ENCODE peak calls at places on chromosome X, in six cellular contexts. One of them, this sample, is unnamed.

GRCh38 chrX:31333181-31333831 is 261.5 kb upstream of the FTHL17 start:
- DNase-seq in fibroblast of villous mesenchyme: peak
- DNase-seq in fibroblast of lung: peak
- DNase-seq in transverse colon: no peak
- DNase-seq in right lobe of liver: no peak
- DNase-seq in fibroblast of mammary gland: peak
- DNase-seq in this sample: peak

GRCh38 chrX:130174051-130174704 is 2.4 kb downstream of the RAB33A start:
- DNase-seq in fibroblast of villous mesenchyme: peak
- DNase-seq in fibroblast of lung: peak
- DNase-seq in transverse colon: no peak
- DNase-seq in right lobe of liver: no peak
- DNase-seq in fibroblast of mammary gland: peak
- DNase-seq in this sample: peak

GRCh38 chrX:24547961-24548360 is 82.9 kb downstream of the PDK3 start:
- DNase-seq in fibroblast of villous mesenchyme: no peak
- DNase-seq in fibroblast of lung: no peak
- DNase-seq in transverse colon: no peak
- DNase-seq in right lobe of liver: no peak
- DNase-seq in fibroblast of mammary gland: no peak
- DNase-seq in this sample: no peak

GRCh38 chrX:2577844-2578444 is 77.2 kb upstream of the DHRSX start:
- DNase-seq in fibroblast of villous mesenchyme: no peak
- DNase-seq in fibroblast of lung: no peak
- DNase-seq in transverse colon: no peak
- DNase-seq in right lobe of liver: no peak
- DNase-seq in fibroblast of mammary gland: no peak
- DNase-seq in this sample: no peak

GRCh38 chrX:114087543-114087942 is 496.3 kb upstream of the HTR2C start:
- DNase-seq in fibroblast of villous mesenchyme: no peak
- DNase-seq in fibroblast of lung: no peak
- DNase-seq in transverse colon: no peak
- DNase-seq in right lobe of liver: no peak
- DNase-seq in fibroblast of mammary gland: no peak
- DNase-seq in this sample: no peak

GRCh38 chrX:64205441-64205734 is at the start of gene AMER1:
- DNase-seq in fibroblast of villous mesenchyme: no peak
- DNase-seq in fibroblast of lung: no peak
- DNase-seq in transverse colon: peak
- DNase-seq in right lobe of liver: no peak
- DNase-seq in fibroblast of mammary gland: no peak
- DNase-seq in this sample: no peak

GRCh38 chrX:7170903-7171302 is 22.9 kb upstream of the PUDP start:
- DNase-seq in fibroblast of villous mesenchyme: peak
- DNase-seq in fibroblast of lung: peak
- DNase-seq in transverse colon: peak
- DNase-seq in right lobe of liver: no peak
- DNase-seq in fibroblast of mammary gland: peak
- DNase-seq in this sample: no peak

GRCh38 chrX:637660-638481 is 7.3 kb downstream of the SHOX start:
- DNase-seq in fibroblast of villous mesenchyme: no peak
- DNase-seq in fibroblast of lung: no peak
- DNase-seq in transverse colon: no peak
- DNase-seq in right lobe of liver: no peak
- DNase-seq in fibroblast of mammary gland: no peak
- DNase-seq in this sample: no peak

GRCh38 chrX:134377537-134377936 is 82.4 kb upstream of the HPRT1 start:
- DNase-seq in fibroblast of villous mesenchyme: peak
- DNase-seq in fibroblast of lung: peak
- DNase-seq in transverse colon: no peak
- DNase-seq in right lobe of liver: no peak
- DNase-seq in fibroblast of mammary gland: peak
- DNase-seq in this sample: peak

GRCh38 chrX:45771114-45771513 is 570.4 kb upstream of the DIPK2B start:
- DNase-seq in fibroblast of villous mesenchyme: peak
- DNase-seq in fibroblast of lung: peak
- DNase-seq in transverse colon: peak
- DNase-seq in right lobe of liver: no peak
- DNase-seq in fibroblast of mammary gland: peak
- DNase-seq in this sample: peak

GRCh38 chrX:153060095-153060445 is 3.8 kb downstream of the PNMA3 start:
- DNase-seq in fibroblast of villous mesenchyme: no peak
- DNase-seq in fibroblast of lung: no peak
- DNase-seq in transverse colon: no peak
- DNase-seq in right lobe of liver: no peak
- DNase-seq in fibroblast of mammary gland: no peak
- DNase-seq in this sample: no peak

GRCh38 chrX:153969904-153970397 is 1.7 kb downstream of the HCFC1 start:
- DNase-seq in fibroblast of villous mesenchyme: peak
- DNase-seq in fibroblast of lung: peak
- DNase-seq in transverse colon: no peak
- DNase-seq in right lobe of liver: peak
- DNase-seq in fibroblast of mammary gland: peak
- DNase-seq in this sample: peak

GRCh38 chrX:10072786-10073568 is 83.8 kb upstream of the CLCN4 start:
- DNase-seq in fibroblast of villous mesenchyme: no peak
- DNase-seq in fibroblast of lung: no peak
- DNase-seq in transverse colon: no peak
- DNase-seq in right lobe of liver: no peak
- DNase-seq in fibroblast of mammary gland: no peak
- DNase-seq in this sample: no peak

GRCh38 chrX:7711167-7711566 is 131.8 kb upstream of the VCX start:
- DNase-seq in fibroblast of villous mesenchyme: no peak
- DNase-seq in fibroblast of lung: no peak
- DNase-seq in transverse colon: no peak
- DNase-seq in right lobe of liver: no peak
- DNase-seq in fibroblast of mammary gland: no peak
- DNase-seq in this sample: no peak

GRCh38 chrX:1713296-1713695 is 98.4 kb downstream of the ASMT start:
- DNase-seq in fibroblast of villous mesenchyme: no peak
- DNase-seq in fibroblast of lung: no peak
- DNase-seq in transverse colon: no peak
- DNase-seq in right lobe of liver: no peak
- DNase-seq in fibroblast of mammary gland: no peak
- DNase-seq in this sample: no peak

GRCh38 chrX:53403535-53403934 is 18.9 kb downstream of the SMC1A start:
- DNase-seq in fibroblast of villous mesenchyme: no peak
- DNase-seq in fibroblast of lung: no peak
- DNase-seq in transverse colon: no peak
- DNase-seq in right lobe of liver: no peak
- DNase-seq in fibroblast of mammary gland: no peak
- DNase-seq in this sample: no peak

GRCh38 chrX:68018248-68019203 is 414.8 kb downstream of the OPHN1 start:
- DNase-seq in fibroblast of villous mesenchyme: peak
- DNase-seq in fibroblast of lung: peak
- DNase-seq in transverse colon: no peak
- DNase-seq in right lobe of liver: peak
- DNase-seq in fibroblast of mammary gland: peak
- DNase-seq in this sample: peak

GRCh38 chrX:3713225-3713936 is at the start of gene PRKX:
- DNase-seq in fibroblast of villous mesenchyme: peak
- DNase-seq in fibroblast of lung: peak
- DNase-seq in transverse colon: peak
- DNase-seq in right lobe of liver: peak
- DNase-seq in fibroblast of mammary gland: peak
- DNase-seq in this sample: peak

GRCh38 chrX:10833299-10834169 is 213.1 kb upstream of the MID1 start:
- DNase-seq in fibroblast of villous mesenchyme: peak
- DNase-seq in fibroblast of lung: no peak
- DNase-seq in transverse colon: peak
- DNase-seq in right lobe of liver: no peak
- DNase-seq in fibroblast of mammary gland: peak
- DNase-seq in this sample: peak

GRCh38 chrX:17412692-17413091 is 37.7 kb downstream of the NHS start:
- DNase-seq in fibroblast of villous mesenchyme: peak
- DNase-seq in fibroblast of lung: peak
- DNase-seq in transverse colon: no peak
- DNase-seq in right lobe of liver: no peak
- DNase-seq in fibroblast of mammary gland: peak
- DNase-seq in this sample: peak

GRCh38 chrX:112067601-112068000 is 15.0 kb downstream of the TRPC5 start:
- DNase-seq in fibroblast of villous mesenchyme: no peak
- DNase-seq in fibroblast of lung: no peak
- DNase-seq in transverse colon: no peak
- DNase-seq in right lobe of liver: no peak
- DNase-seq in fibroblast of mammary gland: no peak
- DNase-seq in this sample: no peak

GRCh38 chrX:40863671-40864070 is 128.3 kb upstream of the MED14 start:
- DNase-seq in fibroblast of villous mesenchyme: no peak
- DNase-seq in fibroblast of lung: no peak
- DNase-seq in transverse colon: no peak
- DNase-seq in right lobe of liver: no peak
- DNase-seq in fibroblast of mammary gland: no peak
- DNase-seq in this sample: peak

GRCh38 chrX:12497832-12498591 is 293.2 kb upstream of the PRPS2 start:
- DNase-seq in fibroblast of villous mesenchyme: no peak
- DNase-seq in fibroblast of lung: no peak
- DNase-seq in transverse colon: no peak
- DNase-seq in right lobe of liver: no peak
- DNase-seq in fibroblast of mammary gland: no peak
- DNase-seq in this sample: no peak

GRCh38 chrX:84724576-84724975 is 222.3 kb upstream of the HDX start:
- DNase-seq in fibroblast of villous mesenchyme: no peak
- DNase-seq in fibroblast of lung: no peak
- DNase-seq in transverse colon: no peak
- DNase-seq in right lobe of liver: no peak
- DNase-seq in fibroblast of mammary gland: no peak
- DNase-seq in this sample: no peak

GRCh38 chrX:28058906-28059305 is 77.7 kb upstream of the DCAF8L1 start:
- DNase-seq in fibroblast of villous mesenchyme: no peak
- DNase-seq in fibroblast of lung: peak
- DNase-seq in transverse colon: peak
- DNase-seq in right lobe of liver: no peak
- DNase-seq in fibroblast of mammary gland: no peak
- DNase-seq in this sample: no peak

GRCh38 chrX:19670854-19671620 is 155.7 kb upstream of the MAP3K15 start:
- DNase-seq in fibroblast of villous mesenchyme: peak
- DNase-seq in fibroblast of lung: peak
- DNase-seq in transverse colon: peak
- DNase-seq in right lobe of liver: no peak
- DNase-seq in fibroblast of mammary gland: peak
- DNase-seq in this sample: peak

GRCh38 chrX:134883134-134883700 is 107.6 kb upstream of the SMIM10 start:
- DNase-seq in fibroblast of villous mesenchyme: peak
- DNase-seq in fibroblast of lung: no peak
- DNase-seq in transverse colon: no peak
- DNase-seq in right lobe of liver: no peak
- DNase-seq in fibroblast of mammary gland: no peak
- DNase-seq in this sample: no peak

GRCh38 chrX:151852294-151852693 is 60.4 kb upstream of the MAGEA4 start:
- DNase-seq in fibroblast of villous mesenchyme: no peak
- DNase-seq in fibroblast of lung: no peak
- DNase-seq in transverse colon: no peak
- DNase-seq in right lobe of liver: no peak
- DNase-seq in fibroblast of mammary gland: no peak
- DNase-seq in this sample: no peak

GRCh38 chrX:153771261-153771681 is 7.2 kb downstream of the PLXNB3 start:
- DNase-seq in fibroblast of villous mesenchyme: no peak
- DNase-seq in fibroblast of lung: no peak
- DNase-seq in transverse colon: no peak
- DNase-seq in right lobe of liver: peak
- DNase-seq in fibroblast of mammary gland: no peak
- DNase-seq in this sample: no peak

DNA sequence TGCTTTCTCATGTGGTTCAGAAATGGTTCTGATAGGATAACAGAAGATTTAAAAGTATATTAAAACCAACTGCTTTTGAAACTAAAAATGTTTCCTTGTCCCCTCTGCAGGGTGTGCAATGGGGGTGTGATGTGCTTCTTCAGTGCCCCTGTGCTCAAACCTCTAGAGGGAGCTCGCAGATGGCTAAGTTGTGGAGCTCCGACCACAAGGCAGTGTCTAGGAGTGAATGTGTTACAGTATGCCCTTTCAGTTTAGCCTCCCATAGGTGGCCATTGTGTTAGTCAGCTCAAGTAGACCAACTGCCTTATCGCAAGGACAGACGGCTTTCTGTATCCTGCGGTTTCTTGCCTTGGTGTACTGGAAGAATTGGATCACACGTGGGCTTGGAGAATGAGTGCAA is 130.5 kb downstream of the TENT5D start:
- DNase-seq in fibroblast of villous mesenchyme: no peak
- DNase-seq in fibroblast of lung: no peak
- DNase-seq in transverse colon: no peak
- DNase-seq in right lobe of liver: no peak
- DNase-seq in fibroblast of mammary gland: no peak
- DNase-seq in this sample: no peak
- TF ChIP-seq CTCF in fibroblast of villous mesenchyme: no peak
- TF ChIP-seq CTCF in fibroblast of lung: no peak
- TF ChIP-seq CTCF in transverse colon: no peak
- TF ChIP-seq CTCF in right lobe of liver: peak
- TF ChIP-seq CTCF in fibroblast of mammary gland: no peak
- TF ChIP-seq CTCF in this sample: no peak

DNA sequence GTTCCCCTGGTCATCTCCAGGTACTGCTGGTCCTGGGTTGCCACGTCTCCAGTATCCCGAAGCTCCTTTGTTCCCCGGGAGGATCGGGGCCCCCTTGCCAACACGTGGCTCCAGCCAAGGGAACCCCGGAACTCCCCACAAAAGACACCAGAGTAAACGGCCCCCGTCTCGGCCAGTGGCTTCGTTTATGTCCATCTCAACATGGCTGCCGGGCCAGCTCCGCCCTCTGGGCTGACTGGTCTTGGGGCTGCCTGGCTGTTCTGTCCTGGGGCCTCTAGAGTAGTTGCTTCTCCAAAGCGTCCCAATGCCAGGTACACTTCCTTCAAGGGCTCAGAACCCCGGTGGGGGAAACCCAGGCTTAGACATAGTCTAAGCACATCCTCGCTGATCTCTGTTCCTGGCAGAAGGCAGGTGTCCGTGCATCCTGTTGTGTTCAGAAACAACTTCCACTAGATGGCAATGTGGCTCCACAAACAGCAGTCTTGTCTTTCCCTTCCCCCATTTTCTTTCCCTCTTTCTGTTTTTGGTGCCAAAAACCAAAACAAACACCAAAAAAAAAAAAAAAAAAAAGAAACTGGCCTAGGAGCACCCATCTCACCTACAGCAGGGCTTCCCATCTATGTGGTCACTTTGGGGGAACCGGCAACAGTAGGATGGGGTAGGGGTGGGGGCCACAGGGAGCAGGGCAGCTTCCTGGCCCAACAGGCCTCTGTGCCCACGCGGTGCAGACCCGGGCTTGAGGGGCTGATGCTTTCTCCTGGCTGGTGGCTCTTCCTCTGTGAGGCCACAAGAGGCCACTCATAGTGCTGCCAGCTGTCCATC is 35.3 kb downstream of the NBDY start:
- DNase-seq in fibroblast of villous mesenchyme: peak
- DNase-seq in fibroblast of lung: peak
- DNase-seq in transverse colon: peak
- DNase-seq in right lobe of liver: peak
- DNase-seq in fibroblast of mammary gland: peak
- DNase-seq in this sample: peak
- H3K4me3 ChIP-seq in fibroblast of villous mesenchyme: peak
- H3K4me3 ChIP-seq in fibroblast of lung: peak
- H3K4me3 ChIP-seq in transverse colon: peak
- H3K4me3 ChIP-seq in right lobe of liver: peak
- H3K4me3 ChIP-seq in fibroblast of mammary gland: peak
- H3K4me3 ChIP-seq in this sample: peak

GRCh38 chrX:106752101-106752678 is 25.7 kb downstream of the RNF128 start:
- DNase-seq in fibroblast of villous mesenchyme: peak
- DNase-seq in fibroblast of lung: peak
- DNase-seq in transverse colon: no peak
- DNase-seq in right lobe of liver: no peak
- DNase-seq in fibroblast of mammary gland: peak
- DNase-seq in this sample: no peak
- TF ChIP-seq CTCF in fibroblast of villous mesenchyme: peak
- TF ChIP-seq CTCF in fibroblast of lung: no peak
- TF ChIP-seq CTCF in transverse colon: no peak
- TF ChIP-seq CTCF in right lobe of liver: no peak
- TF ChIP-seq CTCF in fibroblast of mammary gland: peak
- TF ChIP-seq CTCF in this sample: no peak

GRCh38 chrX:120029354-120029753 is 48.1 kb downstream of the RHOXF2B start:
- DNase-seq in fibroblast of villous mesenchyme: no peak
- DNase-seq in fibroblast of lung: no peak
- DNase-seq in transverse colon: no peak
- DNase-seq in right lobe of liver: no peak
- DNase-seq in fibroblast of mammary gland: no peak
- DNase-seq in this sample: no peak
- H3K4me3 ChIP-seq in fibroblast of villous mesenchyme: no peak
- H3K4me3 ChIP-seq in fibroblast of lung: no peak
- H3K4me3 ChIP-seq in transverse colon: no peak
- H3K4me3 ChIP-seq in right lobe of liver: no peak
- H3K4me3 ChIP-seq in fibroblast of mammary gland: no peak
- H3K4me3 ChIP-seq in this sample: no peak